ENCODE peak calls at places on chromosomes 3 and 15, in eight cellular contexts. One of them, this sample, is unnamed.

GRCh38 chr15:67037694-67038093 is 27.7 kb upstream of the SMAD3 start:
- DNase-seq in HS-27A: no peak
- DNase-seq in psoas muscle: no peak
- DNase-seq in activated T-cell treated with anti-CD3 and anti-CD28 coated beads, Interleukin-2, amount 50 U/mL, for 72 hours: no peak
- DNase-seq in stimulated activated CD4-positive, alpha-beta T cell treated with anti-CD3 and anti-CD28 coated beads, Interleukin-4, amount 100 ng/mL, for 48 hours: no peak
- DNase-seq in activated CD4-positive, alpha-beta T cell treated with anti-CD3 and anti-CD28 coated beads, Interleukin-2, amount 50 U/mL, for 48 hours: no peak
- DNase-seq in activated naive CD8-positive, alpha-beta T cell treated with anti-CD3 and anti-CD28 coated beads, Interleukin-2, amount 50 U/mL, for 24 hours: no peak
- DNase-seq in activated CD4-positive, CD25-positive, alpha-beta regulatory T cell treated with anti-CD3 and anti-CD28 coated beads, Interleukin-2, amount 50 U/mL, for 72 hours: no peak
- DNase-seq in this sample: no peak

GRCh38 chr3:69161587-69162196 is 39.3 kb upstream of the LMOD3 start:
- DNase-seq in activated naive CD8-positive, alpha-beta T cell treated with anti-CD3 and anti-CD28 coated beads, Interleukin-2, amount 50 U/mL, for 24 hours: peak; percentile 23
- DNase-seq in psoas muscle: no peak
- DNase-seq in stimulated activated CD4-positive, alpha-beta T cell treated with anti-CD3 and anti-CD28 coated beads, Interleukin-4, amount 100 ng/mL, for 48 hours: no peak
- DNase-seq in activated T-cell treated with anti-CD3 and anti-CD28 coated beads, Interleukin-2, amount 50 U/mL, for 72 hours: peak; percentile 43
- DNase-seq in HS-27A: no peak
- DNase-seq in activated CD4-positive, alpha-beta T cell treated with anti-CD3 and anti-CD28 coated beads, Interleukin-2, amount 50 U/mL, for 48 hours: no peak
- DNase-seq in activated CD4-positive, CD25-positive, alpha-beta regulatory T cell treated with anti-CD3 and anti-CD28 coated beads, Interleukin-2, amount 50 U/mL, for 72 hours: no peak
- DNase-seq in this sample: no peak

GRCh38 chr15:72800819-72801481 is 17.4 kb upstream of the ADPGK start:
- DNase-seq in activated CD4-positive, alpha-beta T cell treated with anti-CD3 and anti-CD28 coated beads, Interleukin-2, amount 50 U/mL, for 48 hours: no peak
- DNase-seq in activated CD4-positive, CD25-positive, alpha-beta regulatory T cell treated with anti-CD3 and anti-CD28 coated beads, Interleukin-2, amount 50 U/mL, for 72 hours: no peak
- DNase-seq in activated naive CD8-positive, alpha-beta T cell treated with anti-CD3 and anti-CD28 coated beads, Interleukin-2, amount 50 U/mL, for 24 hours: no peak
- DNase-seq in activated T-cell treated with anti-CD3 and anti-CD28 coated beads, Interleukin-2, amount 50 U/mL, for 72 hours: no peak
- DNase-seq in HS-27A: no peak
- DNase-seq in stimulated activated CD4-positive, alpha-beta T cell treated with anti-CD3 and anti-CD28 coated beads, Interleukin-4, amount 100 ng/mL, for 48 hours: no peak
- DNase-seq in psoas muscle: no peak
- DNase-seq in this sample: no peak

GRCh38 chr3:19645093-19645492 is 288.9 kb downstream of the EFHB start:
- DNase-seq in activated CD4-positive, alpha-beta T cell treated with anti-CD3 and anti-CD28 coated beads, Interleukin-2, amount 50 U/mL, for 48 hours: no peak
- DNase-seq in activated T-cell treated with anti-CD3 and anti-CD28 coated beads, Interleukin-2, amount 50 U/mL, for 72 hours: no peak
- DNase-seq in activated CD4-positive, CD25-positive, alpha-beta regulatory T cell treated with anti-CD3 and anti-CD28 coated beads, Interleukin-2, amount 50 U/mL, for 72 hours: no peak
- DNase-seq in HS-27A: no peak
- DNase-seq in psoas muscle: no peak
- DNase-seq in activated naive CD8-positive, alpha-beta T cell treated with anti-CD3 and anti-CD28 coated beads, Interleukin-2, amount 50 U/mL, for 24 hours: no peak
- DNase-seq in stimulated activated CD4-positive, alpha-beta T cell treated with anti-CD3 and anti-CD28 coated beads, Interleukin-4, amount 100 ng/mL, for 48 hours: no peak
- DNase-seq in this sample: no peak

GRCh38 chr15:68205949-68206539 is 912 bp upstream of the CALML4 start:
- DNase-seq in activated CD4-positive, alpha-beta T cell treated with anti-CD3 and anti-CD28 coated beads, Interleukin-2, amount 50 U/mL, for 48 hours: no peak
- DNase-seq in stimulated activated CD4-positive, alpha-beta T cell treated with anti-CD3 and anti-CD28 coated beads, Interleukin-4, amount 100 ng/mL, for 48 hours: no peak
- DNase-seq in psoas muscle: peak; percentile 76
- DNase-seq in activated T-cell treated with anti-CD3 and anti-CD28 coated beads, Interleukin-2, amount 50 U/mL, for 72 hours: no peak
- DNase-seq in HS-27A: no peak
- DNase-seq in activated naive CD8-positive, alpha-beta T cell treated with anti-CD3 and anti-CD28 coated beads, Interleukin-2, amount 50 U/mL, for 24 hours: no peak
- DNase-seq in activated CD4-positive, CD25-positive, alpha-beta regulatory T cell treated with anti-CD3 and anti-CD28 coated beads, Interleukin-2, amount 50 U/mL, for 72 hours: no peak
- DNase-seq in this sample: no peak

GRCh38 chr15:92949604-92950249 is 49.6 kb downstream of the CHD2 start:
- DNase-seq in activated naive CD8-positive, alpha-beta T cell treated with anti-CD3 and anti-CD28 coated beads, Interleukin-2, amount 50 U/mL, for 24 hours: no peak
- DNase-seq in activated CD4-positive, alpha-beta T cell treated with anti-CD3 and anti-CD28 coated beads, Interleukin-2, amount 50 U/mL, for 48 hours: no peak
- DNase-seq in activated T-cell treated with anti-CD3 and anti-CD28 coated beads, Interleukin-2, amount 50 U/mL, for 72 hours: no peak
- DNase-seq in activated CD4-positive, CD25-positive, alpha-beta regulatory T cell treated with anti-CD3 and anti-CD28 coated beads, Interleukin-2, amount 50 U/mL, for 72 hours: no peak
- DNase-seq in HS-27A: no peak
- DNase-seq in psoas muscle: no peak
- DNase-seq in stimulated activated CD4-positive, alpha-beta T cell treated with anti-CD3 and anti-CD28 coated beads, Interleukin-4, amount 100 ng/mL, for 48 hours: no peak
- DNase-seq in this sample: no peak

GRCh38 chr15:47411733-47412530 is 305.4 kb upstream of the SEMA6D start:
- DNase-seq in psoas muscle: no peak
- DNase-seq in activated T-cell treated with anti-CD3 and anti-CD28 coated beads, Interleukin-2, amount 50 U/mL, for 72 hours: no peak
- DNase-seq in activated CD4-positive, alpha-beta T cell treated with anti-CD3 and anti-CD28 coated beads, Interleukin-2, amount 50 U/mL, for 48 hours: no peak
- DNase-seq in stimulated activated CD4-positive, alpha-beta T cell treated with anti-CD3 and anti-CD28 coated beads, Interleukin-4, amount 100 ng/mL, for 48 hours: no peak
- DNase-seq in HS-27A: no peak
- DNase-seq in activated naive CD8-positive, alpha-beta T cell treated with anti-CD3 and anti-CD28 coated beads, Interleukin-2, amount 50 U/mL, for 24 hours: no peak
- DNase-seq in activated CD4-positive, CD25-positive, alpha-beta regulatory T cell treated with anti-CD3 and anti-CD28 coated beads, Interleukin-2, amount 50 U/mL, for 72 hours: no peak
- DNase-seq in this sample: no peak

GRCh38 chr3:52196977-52197376 is 983 bp upstream of the ALAS1 start:
- DNase-seq in activated CD4-positive, alpha-beta T cell treated with anti-CD3 and anti-CD28 coated beads, Interleukin-2, amount 50 U/mL, for 48 hours: no peak
- DNase-seq in psoas muscle: no peak
- DNase-seq in stimulated activated CD4-positive, alpha-beta T cell treated with anti-CD3 and anti-CD28 coated beads, Interleukin-4, amount 100 ng/mL, for 48 hours: no peak
- DNase-seq in activated CD4-positive, CD25-positive, alpha-beta regulatory T cell treated with anti-CD3 and anti-CD28 coated beads, Interleukin-2, amount 50 U/mL, for 72 hours: no peak
- DNase-seq in activated T-cell treated with anti-CD3 and anti-CD28 coated beads, Interleukin-2, amount 50 U/mL, for 72 hours: no peak
- DNase-seq in activated naive CD8-positive, alpha-beta T cell treated with anti-CD3 and anti-CD28 coated beads, Interleukin-2, amount 50 U/mL, for 24 hours: no peak
- DNase-seq in HS-27A: no peak
- DNase-seq in this sample: no peak

GRCh38 chr15:42184736-42185135 is 23.4 kb downstream of the VPS39 start:
- DNase-seq in activated CD4-positive, alpha-beta T cell treated with anti-CD3 and anti-CD28 coated beads, Interleukin-2, amount 50 U/mL, for 48 hours: no peak
- DNase-seq in stimulated activated CD4-positive, alpha-beta T cell treated with anti-CD3 and anti-CD28 coated beads, Interleukin-4, amount 100 ng/mL, for 48 hours: no peak
- DNase-seq in activated naive CD8-positive, alpha-beta T cell treated with anti-CD3 and anti-CD28 coated beads, Interleukin-2, amount 50 U/mL, for 24 hours: no peak
- DNase-seq in activated T-cell treated with anti-CD3 and anti-CD28 coated beads, Interleukin-2, amount 50 U/mL, for 72 hours: no peak
- DNase-seq in HS-27A: no peak
- DNase-seq in psoas muscle: no peak
- DNase-seq in activated CD4-positive, CD25-positive, alpha-beta regulatory T cell treated with anti-CD3 and anti-CD28 coated beads, Interleukin-2, amount 50 U/mL, for 72 hours: no peak
- DNase-seq in this sample: no peak

GRCh38 chr3:50164056-50164455 is 8.9 kb downstream of the SEMA3F start:
- DNase-seq in psoas muscle: peak; percentile 94
- DNase-seq in activated naive CD8-positive, alpha-beta T cell treated with anti-CD3 and anti-CD28 coated beads, Interleukin-2, amount 50 U/mL, for 24 hours: no peak
- DNase-seq in activated T-cell treated with anti-CD3 and anti-CD28 coated beads, Interleukin-2, amount 50 U/mL, for 72 hours: no peak
- DNase-seq in HS-27A: peak; percentile 92
- DNase-seq in activated CD4-positive, alpha-beta T cell treated with anti-CD3 and anti-CD28 coated beads, Interleukin-2, amount 50 U/mL, for 48 hours: no peak
- DNase-seq in stimulated activated CD4-positive, alpha-beta T cell treated with anti-CD3 and anti-CD28 coated beads, Interleukin-4, amount 100 ng/mL, for 48 hours: no peak
- DNase-seq in activated CD4-positive, CD25-positive, alpha-beta regulatory T cell treated with anti-CD3 and anti-CD28 coated beads, Interleukin-2, amount 50 U/mL, for 72 hours: no peak
- DNase-seq in this sample: no peak

GRCh38 chr3:66410371-66410770 is 90.5 kb downstream of the LRIG1 start:
- DNase-seq in HS-27A: no peak
- DNase-seq in activated naive CD8-positive, alpha-beta T cell treated with anti-CD3 and anti-CD28 coated beads, Interleukin-2, amount 50 U/mL, for 24 hours: no peak
- DNase-seq in stimulated activated CD4-positive, alpha-beta T cell treated with anti-CD3 and anti-CD28 coated beads, Interleukin-4, amount 100 ng/mL, for 48 hours: no peak
- DNase-seq in activated CD4-positive, alpha-beta T cell treated with anti-CD3 and anti-CD28 coated beads, Interleukin-2, amount 50 U/mL, for 48 hours: no peak
- DNase-seq in activated CD4-positive, CD25-positive, alpha-beta regulatory T cell treated with anti-CD3 and anti-CD28 coated beads, Interleukin-2, amount 50 U/mL, for 72 hours: no peak
- DNase-seq in psoas muscle: no peak
- DNase-seq in activated T-cell treated with anti-CD3 and anti-CD28 coated beads, Interleukin-2, amount 50 U/mL, for 72 hours: no peak
- DNase-seq in this sample: no peak

GRCh38 chr3:10816863-10817253 is 830 bp downstream of the SLC6A11 start:
- DNase-seq in psoas muscle: no peak
- DNase-seq in HS-27A: no peak
- DNase-seq in activated T-cell treated with anti-CD3 and anti-CD28 coated beads, Interleukin-2, amount 50 U/mL, for 72 hours: no peak
- DNase-seq in activated CD4-positive, CD25-positive, alpha-beta regulatory T cell treated with anti-CD3 and anti-CD28 coated beads, Interleukin-2, amount 50 U/mL, for 72 hours: no peak
- DNase-seq in activated CD4-positive, alpha-beta T cell treated with anti-CD3 and anti-CD28 coated beads, Interleukin-2, amount 50 U/mL, for 48 hours: no peak
- DNase-seq in stimulated activated CD4-positive, alpha-beta T cell treated with anti-CD3 and anti-CD28 coated beads, Interleukin-4, amount 100 ng/mL, for 48 hours: no peak
- DNase-seq in activated naive CD8-positive, alpha-beta T cell treated with anti-CD3 and anti-CD28 coated beads, Interleukin-2, amount 50 U/mL, for 24 hours: no peak
- DNase-seq in this sample: no peak

GRCh38 chr15:89248584-89248983 is 4.8 kb downstream of the FANCI start:
- DNase-seq in HS-27A: no peak
- DNase-seq in activated naive CD8-positive, alpha-beta T cell treated with anti-CD3 and anti-CD28 coated beads, Interleukin-2, amount 50 U/mL, for 24 hours: no peak
- DNase-seq in psoas muscle: no peak
- DNase-seq in stimulated activated CD4-positive, alpha-beta T cell treated with anti-CD3 and anti-CD28 coated beads, Interleukin-4, amount 100 ng/mL, for 48 hours: no peak
- DNase-seq in activated T-cell treated with anti-CD3 and anti-CD28 coated beads, Interleukin-2, amount 50 U/mL, for 72 hours: no peak
- DNase-seq in activated CD4-positive, alpha-beta T cell treated with anti-CD3 and anti-CD28 coated beads, Interleukin-2, amount 50 U/mL, for 48 hours: no peak
- DNase-seq in activated CD4-positive, CD25-positive, alpha-beta regulatory T cell treated with anti-CD3 and anti-CD28 coated beads, Interleukin-2, amount 50 U/mL, for 72 hours: no peak
- DNase-seq in this sample: no peak

GRCh38 chr3:14363976-14364375 is 38.4 kb upstream of the SLC6A6 start:
- DNase-seq in activated CD4-positive, alpha-beta T cell treated with anti-CD3 and anti-CD28 coated beads, Interleukin-2, amount 50 U/mL, for 48 hours: no peak
- DNase-seq in HS-27A: no peak
- DNase-seq in stimulated activated CD4-positive, alpha-beta T cell treated with anti-CD3 and anti-CD28 coated beads, Interleukin-4, amount 100 ng/mL, for 48 hours: no peak
- DNase-seq in activated naive CD8-positive, alpha-beta T cell treated with anti-CD3 and anti-CD28 coated beads, Interleukin-2, amount 50 U/mL, for 24 hours: no peak
- DNase-seq in activated T-cell treated with anti-CD3 and anti-CD28 coated beads, Interleukin-2, amount 50 U/mL, for 72 hours: no peak
- DNase-seq in psoas muscle: no peak
- DNase-seq in activated CD4-positive, CD25-positive, alpha-beta regulatory T cell treated with anti-CD3 and anti-CD28 coated beads, Interleukin-2, amount 50 U/mL, for 72 hours: no peak
- DNase-seq in this sample: no peak

GRCh38 chr3:15646924-15647511 is 45.5 kb downstream of the BTD start:
- DNase-seq in activated CD4-positive, alpha-beta T cell treated with anti-CD3 and anti-CD28 coated beads, Interleukin-2, amount 50 U/mL, for 48 hours: no peak
- DNase-seq in activated T-cell treated with anti-CD3 and anti-CD28 coated beads, Interleukin-2, amount 50 U/mL, for 72 hours: no peak
- DNase-seq in psoas muscle: peak; percentile 81
- DNase-seq in HS-27A: peak; percentile 100
- DNase-seq in activated naive CD8-positive, alpha-beta T cell treated with anti-CD3 and anti-CD28 coated beads, Interleukin-2, amount 50 U/mL, for 24 hours: no peak
- DNase-seq in activated CD4-positive, CD25-positive, alpha-beta regulatory T cell treated with anti-CD3 and anti-CD28 coated beads, Interleukin-2, amount 50 U/mL, for 72 hours: no peak
- DNase-seq in stimulated activated CD4-positive, alpha-beta T cell treated with anti-CD3 and anti-CD28 coated beads, Interleukin-4, amount 100 ng/mL, for 48 hours: no peak
- DNase-seq in this sample: no peak

GRCh38 chr3:172074578-172074977 is 35.2 kb downstream of the FNDC3B start:
- DNase-seq in HS-27A: no peak
- DNase-seq in stimulated activated CD4-positive, alpha-beta T cell treated with anti-CD3 and anti-CD28 coated beads, Interleukin-4, amount 100 ng/mL, for 48 hours: no peak
- DNase-seq in activated CD4-positive, alpha-beta T cell treated with anti-CD3 and anti-CD28 coated beads, Interleukin-2, amount 50 U/mL, for 48 hours: no peak
- DNase-seq in psoas muscle: peak; percentile 64
- DNase-seq in activated naive CD8-positive, alpha-beta T cell treated with anti-CD3 and anti-CD28 coated beads, Interleukin-2, amount 50 U/mL, for 24 hours: no peak
- DNase-seq in activated CD4-positive, CD25-positive, alpha-beta regulatory T cell treated with anti-CD3 and anti-CD28 coated beads, Interleukin-2, amount 50 U/mL, for 72 hours: no peak
- DNase-seq in activated T-cell treated with anti-CD3 and anti-CD28 coated beads, Interleukin-2, amount 50 U/mL, for 72 hours: no peak
- DNase-seq in this sample: no peak

GRCh38 chr15:95875141-95875643 is 455.3 kb upstream of the NR2F2 start:
- DNase-seq in activated T-cell treated with anti-CD3 and anti-CD28 coated beads, Interleukin-2, amount 50 U/mL, for 72 hours: no peak
- DNase-seq in activated CD4-positive, alpha-beta T cell treated with anti-CD3 and anti-CD28 coated beads, Interleukin-2, amount 50 U/mL, for 48 hours: no peak
- DNase-seq in activated CD4-positive, CD25-positive, alpha-beta regulatory T cell treated with anti-CD3 and anti-CD28 coated beads, Interleukin-2, amount 50 U/mL, for 72 hours: no peak
- DNase-seq in psoas muscle: no peak
- DNase-seq in HS-27A: peak; percentile 73
- DNase-seq in stimulated activated CD4-positive, alpha-beta T cell treated with anti-CD3 and anti-CD28 coated beads, Interleukin-4, amount 100 ng/mL, for 48 hours: no peak
- DNase-seq in activated naive CD8-positive, alpha-beta T cell treated with anti-CD3 and anti-CD28 coated beads, Interleukin-2, amount 50 U/mL, for 24 hours: no peak
- DNase-seq in this sample: no peak

GRCh38 chr15:64460737-64461576 is 579 bp downstream of the ZNF609 start:
- DNase-seq in psoas muscle: no peak
- DNase-seq in activated CD4-positive, CD25-positive, alpha-beta regulatory T cell treated with anti-CD3 and anti-CD28 coated beads, Interleukin-2, amount 50 U/mL, for 72 hours: peak; percentile 34
- DNase-seq in HS-27A: peak; percentile 43
- DNase-seq in activated CD4-positive, alpha-beta T cell treated with anti-CD3 and anti-CD28 coated beads, Interleukin-2, amount 50 U/mL, for 48 hours: peak; percentile 31
- DNase-seq in activated naive CD8-positive, alpha-beta T cell treated with anti-CD3 and anti-CD28 coated beads, Interleukin-2, amount 50 U/mL, for 24 hours: peak; percentile 41
- DNase-seq in stimulated activated CD4-positive, alpha-beta T cell treated with anti-CD3 and anti-CD28 coated beads, Interleukin-4, amount 100 ng/mL, for 48 hours: peak; percentile 6
- DNase-seq in activated T-cell treated with anti-CD3 and anti-CD28 coated beads, Interleukin-2, amount 50 U/mL, for 72 hours: peak; percentile 48
- DNase-seq in this sample: peak; percentile 18

GRCh38 chr3:11601446-11602241 is 42.1 kb downstream of the VGLL4 start:
- DNase-seq in stimulated activated CD4-positive, alpha-beta T cell treated with anti-CD3 and anti-CD28 coated beads, Interleukin-4, amount 100 ng/mL, for 48 hours: no peak
- DNase-seq in activated CD4-positive, CD25-positive, alpha-beta regulatory T cell treated with anti-CD3 and anti-CD28 coated beads, Interleukin-2, amount 50 U/mL, for 72 hours: no peak
- DNase-seq in activated CD4-positive, alpha-beta T cell treated with anti-CD3 and anti-CD28 coated beads, Interleukin-2, amount 50 U/mL, for 48 hours: no peak
- DNase-seq in psoas muscle: peak; percentile 69
- DNase-seq in activated T-cell treated with anti-CD3 and anti-CD28 coated beads, Interleukin-2, amount 50 U/mL, for 72 hours: peak; percentile 45
- DNase-seq in HS-27A: no peak
- DNase-seq in activated naive CD8-positive, alpha-beta T cell treated with anti-CD3 and anti-CD28 coated beads, Interleukin-2, amount 50 U/mL, for 24 hours: peak; percentile 78
- DNase-seq in this sample: no peak

GRCh38 chr3:37986479-37987314 is 3.9 kb upstream of the VILL start:
- DNase-seq in HS-27A: no peak
- DNase-seq in activated naive CD8-positive, alpha-beta T cell treated with anti-CD3 and anti-CD28 coated beads, Interleukin-2, amount 50 U/mL, for 24 hours: no peak
- DNase-seq in psoas muscle: no peak
- DNase-seq in stimulated activated CD4-positive, alpha-beta T cell treated with anti-CD3 and anti-CD28 coated beads, Interleukin-4, amount 100 ng/mL, for 48 hours: no peak
- DNase-seq in activated CD4-positive, CD25-positive, alpha-beta regulatory T cell treated with anti-CD3 and anti-CD28 coated beads, Interleukin-2, amount 50 U/mL, for 72 hours: no peak
- DNase-seq in activated T-cell treated with anti-CD3 and anti-CD28 coated beads, Interleukin-2, amount 50 U/mL, for 72 hours: no peak
- DNase-seq in activated CD4-positive, alpha-beta T cell treated with anti-CD3 and anti-CD28 coated beads, Interleukin-2, amount 50 U/mL, for 48 hours: no peak
- DNase-seq in this sample: no peak

GRCh38 chr15:48796521-48796920 is 14.3 kb downstream of the CEP152 start:
- DNase-seq in activated naive CD8-positive, alpha-beta T cell treated with anti-CD3 and anti-CD28 coated beads, Interleukin-2, amount 50 U/mL, for 24 hours: no peak
- DNase-seq in psoas muscle: no peak
- DNase-seq in HS-27A: no peak
- DNase-seq in activated CD4-positive, CD25-positive, alpha-beta regulatory T cell treated with anti-CD3 and anti-CD28 coated beads, Interleukin-2, amount 50 U/mL, for 72 hours: no peak
- DNase-seq in activated T-cell treated with anti-CD3 and anti-CD28 coated beads, Interleukin-2, amount 50 U/mL, for 72 hours: no peak
- DNase-seq in activated CD4-positive, alpha-beta T cell treated with anti-CD3 and anti-CD28 coated beads, Interleukin-2, amount 50 U/mL, for 48 hours: no peak
- DNase-seq in stimulated activated CD4-positive, alpha-beta T cell treated with anti-CD3 and anti-CD28 coated beads, Interleukin-4, amount 100 ng/mL, for 48 hours: no peak
- DNase-seq in this sample: no peak